ENCODE peak calls at places on chromosomes 3 and 15, in nine cellular contexts. Q, G, O, K, S, T, E, I and R are unnamed samples.

GRCh38 chr3:130517541-130517940 is 564 bp downstream of the COL6A6 start:
- DNase-seq in I (no peak), S (no peak), G (peak), Q (no peak), E (no peak), O (no peak), K (no peak), T (no peak), R (no peak)

GRCh38 chr15:25431821-25432561 is 6.8 kb downstream of the UBE3A start:
- DNase-seq in Q (no peak), K (no peak), I (no peak), S (no peak), T (no peak), E (no peak), O (no peak), G (no peak), R (no peak)

GRCh38 chr3:44042772-44043171 is 198.9 kb upstream of the TOPAZ1 start:
- DNase-seq in T (no peak), Q (no peak), O (no peak), G (no peak), I (no peak), S (no peak), E (no peak), K (no peak), R (no peak)

GRCh38 chr15:65881766-65882434 is 12.6 kb downstream of the RAB11A start:
- DNase-seq in I (no peak), O (no peak), E (no peak), T (no peak), K (no peak), G (no peak), S (no peak), Q (peak), R (no peak)

GRCh38 chr3:114418724-114419543 is 125.1 kb downstream of the TIGIT start:
- DNase-seq in K (no peak), E (no peak), T (no peak), Q (peak), O (no peak), I (peak), G (peak), S (peak), R (peak)

GRCh38 chr3:30266536-30266935 is 339.9 kb upstream of the TGFBR2 start:
- DNase-seq in K (no peak), O (no peak), E (no peak), T (no peak), I (no peak), G (peak), Q (no peak), S (no peak), R (no peak)

GRCh38 chr15:34154725-34155204 is 52.9 kb downstream of the PGBD4 start:
- DNase-seq in E (no peak), I (peak), G (peak), Q (no peak), S (no peak), T (no peak), O (no peak), K (no peak), R (no peak)

GRCh38 chr3:123760817-123761216 is 123.3 kb downstream of the MYLK start:
- DNase-seq in E (no peak), T (no peak), K (no peak), Q (no peak), I (no peak), G (no peak), S (no peak), O (no peak), R (no peak)

GRCh38 chr15:87816016-87816415 is 440.5 kb downstream of the NTRK3 start:
- DNase-seq in G (peak), S (no peak), Q (no peak), I (peak), E (no peak), K (no peak), O (no peak), T (no peak), R (no peak)

GRCh38 chr3:60720696-60721228 is 530.5 kb downstream of the FHIT start:
- DNase-seq in K (no peak), Q (no peak), S (no peak), O (no peak), E (no peak), I (no peak), T (no peak), G (no peak), R (peak)

GRCh38 chr15:40754574-40754882 is 526 bp downstream of the RMDN3 start:
- DNase-seq in I (no peak), Q (no peak), S (peak), G (no peak), O (no peak), E (peak), T (no peak), K (no peak), R (no peak)

GRCh38 chr15:93524432-93524831 is 435.4 kb upstream of the RGMA start:
- DNase-seq in E (no peak), S (no peak), Q (no peak), G (no peak), T (no peak), K (no peak), O (no peak), I (no peak), R (no peak)

GRCh38 chr15:28861031-28861534 is 12.6 kb upstream of the GOLGA6L7 start:
- DNase-seq in I (no peak), O (no peak), K (peak), Q (no peak), G (peak), T (no peak), E (no peak), S (no peak), R (peak)

GRCh38 chr3:35322070-35322469 is 317.3 kb upstream of the ARPP21 start:
- DNase-seq in K (no peak), S (no peak), E (no peak), Q (no peak), I (peak), T (no peak), G (peak), O (no peak), R (no peak)

GRCh38 chr15:66169023-66169422 is 84.5 kb downstream of the MEGF11 start:
- DNase-seq in Q (no peak), G (no peak), O (no peak), S (no peak), I (no peak), T (no peak), K (no peak), E (peak), R (no peak)

GRCh38 chr3:188000361-188000861 is 153.5 kb upstream of the LPP start:
- DNase-seq in K (no peak), T (no peak), O (peak), S (no peak), Q (no peak), I (no peak), G (no peak), E (no peak), R (no peak)

GRCh38 chr15:75641603-75642002 is 1.6 kb upstream of the IMP3 start:
- DNase-seq in T (no peak), O (no peak), K (no peak), S (no peak), G (no peak), Q (no peak), E (no peak), I (no peak), R (no peak)

GRCh38 chr3:183265157-183265642 is 12.1 kb downstream of the B3GNT5 start:
- DNase-seq in E (no peak), S (no peak), K (no peak), T (no peak), I (no peak), G (peak), Q (no peak), O (no peak), R (no peak)

GRCh38 chr3:15535757-15536156 is 14.3 kb upstream of the COLQ start:
- DNase-seq in S (no peak), Q (no peak), K (no peak), T (no peak), E (no peak), G (no peak), O (no peak), I (no peak), R (no peak)

GRCh38 chr3:12158387-12159226 is at the start of gene TIMP4:
- DNase-seq in O (no peak), G (peak), T (no peak), Q (no peak), E (peak), I (peak), K (peak), S (peak), R (no peak)

GRCh38 chr3:173098959-173099358 is 42.1 kb downstream of the SPATA16 start:
- DNase-seq in Q (no peak), S (no peak), G (no peak), E (no peak), I (no peak), T (no peak), O (no peak), K (no peak), R (no peak)

GRCh38 chr15:25609371-25609770 is 170.5 kb upstream of the UBE3A start:
- DNase-seq in Q (no peak), K (no peak), E (no peak), O (no peak), T (no peak), I (no peak), S (no peak), G (no peak), R (no peak)

GRCh38 chr3:55402886-55403605 is 84.1 kb downstream of the WNT5A start:
- DNase-seq in O (no peak), G (no peak), K (no peak), I (peak), T (no peak), E (no peak), Q (no peak), S (no peak), R (no peak)

GRCh38 chr15:86644319-86644718 is 564.6 kb downstream of the AGBL1 start:
- DNase-seq in E (no peak), G (no peak), K (no peak), Q (no peak), I (no peak), S (no peak), O (no peak), T (no peak), R (no peak)

GRCh38 chr15:75775296-75776074 is 62.8 kb upstream of the CSPG4 start:
- DNase-seq in K (no peak), T (no peak), Q (no peak), I (no peak), S (no peak), E (peak), G (no peak), O (no peak), R (no peak)

GRCh38 chr3:23806322-23807160 is 786 bp downstream of the UBE2E1 start:
- DNase-seq in E (peak), G (peak), T (no peak), K (peak), S (peak), O (no peak), I (no peak), Q (no peak), R (no peak)

GRCh38 chr3:170469151-170470062 is 50.7 kb downstream of the CLDN11 start:
- DNase-seq in T (peak), E (no peak), I (peak), Q (no peak), K (no peak), S (no peak), G (no peak), O (no peak), R (peak)

GRCh38 chr3:17643691-17644090 is 98.7 kb downstream of the TBC1D5 start:
- DNase-seq in S (no peak), G (peak), E (no peak), I (peak), T (no peak), K (no peak), Q (no peak), O (no peak), R (peak)

GRCh38 chr15:78034495-78035191 is 42.9 kb downstream of the TBC1D2B start:
- DNase-seq in K (no peak), E (peak), O (peak), G (no peak), T (peak), Q (peak), I (no peak), S (peak), R (no peak)

GRCh38 chr15:42511010-42511396 is 15.6 kb downstream of the SNAP23 start:
- DNase-seq in K (no peak), T (no peak), G (peak), I (no peak), E (no peak), Q (no peak), S (no peak), O (no peak), R (no peak)

GRCh38 chr3:129398803-129399144 is 29.7 kb downstream of the EFCAB12 start:
- DNase-seq in I (no peak), S (peak), O (peak), E (peak), Q (no peak), K (no peak), T (no peak), G (peak), R (no peak)

GRCh38 chr15:53831907-53832793 is 72.7 kb upstream of the WDR72 start:
- DNase-seq in K (no peak), O (no peak), E (no peak), I (no peak), T (no peak), G (no peak), Q (no peak), S (no peak), R (no peak)

GRCh38 chr3:187958432-187959003 is 195.4 kb upstream of the LPP start:
- DNase-seq in T (no peak), E (peak), S (no peak), O (peak), G (no peak), I (no peak), K (no peak), Q (no peak), R (no peak)

DNA sequence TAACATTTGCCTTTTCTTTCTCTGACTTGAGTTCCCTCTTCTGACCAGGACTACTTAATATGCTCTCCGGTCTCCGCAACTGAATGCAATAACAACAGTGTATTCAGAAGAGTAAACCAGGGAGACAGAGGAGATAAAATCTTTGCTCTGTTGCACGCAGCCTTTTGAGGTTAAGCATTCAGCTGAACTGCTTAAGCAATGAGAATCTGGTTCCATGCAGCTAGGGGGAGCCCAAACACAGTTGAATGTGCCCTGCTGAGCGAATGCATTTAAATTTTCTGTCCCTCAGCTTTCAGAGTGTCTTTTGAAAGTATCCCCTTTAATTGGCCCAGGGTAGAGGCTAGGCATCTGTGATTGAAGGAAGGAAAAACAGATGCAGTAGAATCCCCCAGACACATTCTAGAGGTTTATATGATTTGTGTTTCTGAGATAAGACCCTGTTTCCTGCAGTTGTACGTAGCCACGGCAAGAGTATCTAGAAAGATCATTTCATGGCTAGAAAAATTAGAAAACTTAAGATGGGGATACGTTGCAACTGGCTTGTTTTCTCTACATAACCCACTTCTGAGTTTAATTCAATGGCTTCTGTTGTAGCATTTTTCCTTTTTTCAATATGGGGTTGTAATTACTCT is 309.6 kb downstream of the TUSC7 start:
- DNase-seq in E (no peak), I (peak), S (peak), T (peak), Q (peak), G (peak), O (no peak), K (peak), R (peak)
- TF ChIP-seq CTCF in E (peak), I (peak), S (peak), T (peak), Q (peak), G (peak), O (no peak), K (peak), R (peak)

GRCh38 chr3:147377412-147378185 is 28.7 kb downstream of the ZIC4 start:
- DNase-seq in E (no peak), Q (no peak), K (no peak), G (no peak), S (no peak), T (no peak), O (no peak), I (no peak), R (no peak)
- H3K4me3 ChIP-seq in E (no peak), Q (no peak), K (no peak), G (no peak), S (no peak), T (no peak), O (no peak), I (no peak), R (no peak)

GRCh38 chr3:29152379-29152778 is 128.5 kb upstream of the RBMS3 start:
- DNase-seq in O (no peak), K (no peak), I (no peak), E (no peak), Q (no peak), T (no peak), S (no peak), G (peak), R (no peak)
- TF ChIP-seq CTCF in O (no peak), K (no peak), I (no peak), E (no peak), Q (no peak), T (no peak), S (no peak), G (peak), R (no peak)

GRCh38 chr3:133447751-133448477 is 48.1 kb downstream of the BFSP2 start:
- DNase-seq in O (no peak), T (no peak), S (no peak), I (no peak), G (no peak), E (no peak), K (no peak), Q (no peak), R (no peak)
- H3K4me3 ChIP-seq in O (no peak), T (no peak), S (no peak), I (no peak), G (no peak), E (no peak), K (no peak), Q (no peak), R (no peak)